ENCODE peak calls at places on chromosomes 4 and X, in five cellular contexts. N is RCC 7860; D is caudate nucleus; T is retina; H is CD4-positive, alpha-beta memory T cell. F is an unnamed sample.

GRCh38 chrX:67555578-67556203 is 11.9 kb downstream of the AR start:
- DNase-seq in N (no peak), D (no peak), T (no peak), H (no peak), F (no peak)

GRCh38 chr4:104752337-104752736 is 257.6 kb upstream of the CXXC4 start:
- DNase-seq in N (no peak), D (no peak), T (no peak), H (no peak), F (no peak)

GRCh38 chrX:51892921-51893745 is at the start of gene MAGED1:
- DNase-seq in N (peak), D (peak), T (peak), H (peak), F (peak)

GRCh38 chrX:8105531-8105930 is 65.5 kb downstream of the VCX2 start:
- DNase-seq in N (no peak), D (no peak), T (no peak), H (no peak), F (no peak)

GRCh38 chr4:110088670-110089069 is 109.7 kb downstream of the ELOVL6 start:
- DNase-seq in N (peak), D (no peak), T (no peak), H (no peak), F (no peak)

GRCh38 chr4:95362906-95363578 is 185.7 kb downstream of the UNC5C start:
- DNase-seq in N (no peak), D (no peak), T (no peak), H (no peak), F (peak)

GRCh38 chr4:113837397-113837796 is 75.9 kb upstream of the CAMK2D start:
- DNase-seq in N (peak), D (no peak), T (no peak), H (no peak), F (no peak)

GRCh38 chrX:130108647-130109428 is 1.5 kb downstream of the ELF4 start:
- DNase-seq in N (peak), D (no peak), T (no peak), H (peak), F (no peak)

GRCh38 chr4:87114245-87115062 is 106.0 kb downstream of the KLHL8 start:
- DNase-seq in N (no peak), D (no peak), T (no peak), H (no peak), F (no peak)

GRCh38 chr4:137890802-137891201 is 351.3 kb downstream of the SLC7A11 start:
- DNase-seq in N (no peak), D (no peak), T (no peak), H (no peak), F (no peak)

GRCh38 chr4:37653601-37654000 is 32.6 kb downstream of the RELL1 start:
- DNase-seq in N (no peak), D (no peak), T (no peak), H (no peak), F (no peak)

GRCh38 chrX:26848511-26848910 is 614.6 kb downstream of the PPP4R3C start:
- DNase-seq in N (no peak), D (no peak), T (no peak), H (no peak), F (no peak)

GRCh38 chrX:120463241-120463640 is 5.9 kb downstream of the LAMP2 start:
- DNase-seq in N (no peak), D (no peak), T (no peak), H (no peak), F (no peak)

GRCh38 chr4:127623755-127624087 is 9.0 kb upstream of the INTU start:
- DNase-seq in N (no peak), D (peak), T (no peak), H (no peak), F (peak)